ENCODE peak calls at places on chromosome 13, in five cellular contexts. One of them, this sample, is unnamed.

GRCh38 chr13:113995051-113995601 is 21.2 kb upstream of the C13orf46 start:
- DNase-seq in AG09309: no peak
- DNase-seq in heart right ventricle: no peak
- DNase-seq in T-helper 9 cell: no peak
- DNase-seq in astrocyte of the spinal cord: no peak
- DNase-seq in this sample: peak; percentile 61

GRCh38 chr13:35086667-35087066 is 144.6 kb downstream of the NBEA start:
- DNase-seq in AG09309: no peak
- DNase-seq in heart right ventricle: no peak
- DNase-seq in T-helper 9 cell: no peak
- DNase-seq in astrocyte of the spinal cord: peak; percentile 22
- DNase-seq in this sample: no peak

GRCh38 chr13:35780613-35781012 is 304.1 kb upstream of the MAB21L1 start:
- DNase-seq in AG09309: no peak
- DNase-seq in heart right ventricle: no peak
- DNase-seq in T-helper 9 cell: no peak
- DNase-seq in astrocyte of the spinal cord: no peak
- DNase-seq in this sample: no peak

GRCh38 chr13:45402641-45403040 is 15.5 kb downstream of the SLC25A30 start:
- DNase-seq in AG09309: no peak
- DNase-seq in heart right ventricle: peak; percentile 50
- DNase-seq in T-helper 9 cell: no peak
- DNase-seq in astrocyte of the spinal cord: no peak
- DNase-seq in this sample: no peak

GRCh38 chr13:25132021-25132420 is 36.1 kb downstream of the PABPC3 start:
- DNase-seq in AG09309: no peak
- DNase-seq in heart right ventricle: no peak
- DNase-seq in T-helper 9 cell: no peak
- DNase-seq in astrocyte of the spinal cord: no peak
- DNase-seq in this sample: no peak

GRCh38 chr13:109205315-109205714 is 575.9 kb downstream of the MYO16 start:
- DNase-seq in AG09309: no peak
- DNase-seq in heart right ventricle: no peak
- DNase-seq in T-helper 9 cell: no peak
- DNase-seq in astrocyte of the spinal cord: peak; percentile 23
- DNase-seq in this sample: no peak

GRCh38 chr13:46521921-46522691 is 30.9 kb upstream of the LRCH1 start:
- DNase-seq in AG09309: no peak
- DNase-seq in heart right ventricle: no peak
- DNase-seq in T-helper 9 cell: no peak
- DNase-seq in astrocyte of the spinal cord: no peak
- DNase-seq in this sample: no peak

GRCh38 chr13:99565478-99566124 is 64.3 kb downstream of the TM9SF2 start:
- DNase-seq in AG09309: no peak
- DNase-seq in heart right ventricle: no peak
- DNase-seq in T-helper 9 cell: no peak
- DNase-seq in astrocyte of the spinal cord: peak; percentile 22
- DNase-seq in this sample: no peak

GRCh38 chr13:51284339-51284738 is 55.2 kb upstream of the SERPINE3 start:
- DNase-seq in AG09309: no peak
- DNase-seq in heart right ventricle: no peak
- DNase-seq in T-helper 9 cell: no peak
- DNase-seq in astrocyte of the spinal cord: no peak
- DNase-seq in this sample: no peak

GRCh38 chr13:97308735-97309429 is 86.7 kb downstream of the MBNL2 start:
- DNase-seq in AG09309: no peak
- DNase-seq in heart right ventricle: no peak
- DNase-seq in T-helper 9 cell: no peak
- DNase-seq in astrocyte of the spinal cord: no peak
- DNase-seq in this sample: no peak

GRCh38 chr13:98476106-98476505 is 100.8 kb downstream of the STK24 start:
- DNase-seq in AG09309: no peak
- DNase-seq in heart right ventricle: no peak
- DNase-seq in T-helper 9 cell: peak; percentile 54
- DNase-seq in astrocyte of the spinal cord: peak; percentile 50
- DNase-seq in this sample: no peak

GRCh38 chr13:45446181-45446580 is 18.6 kb upstream of the COG3 start:
- DNase-seq in AG09309: peak; percentile 40
- DNase-seq in heart right ventricle: no peak
- DNase-seq in T-helper 9 cell: no peak
- DNase-seq in astrocyte of the spinal cord: peak; percentile 33
- DNase-seq in this sample: no peak

GRCh38 chr13:95926231-95926630 is 127.0 kb downstream of the UGGT2 start:
- DNase-seq in AG09309: no peak
- DNase-seq in heart right ventricle: no peak
- DNase-seq in T-helper 9 cell: no peak
- DNase-seq in astrocyte of the spinal cord: peak; percentile 18
- DNase-seq in this sample: no peak

GRCh38 chr13:90365130-90365529 is 982.4 kb upstream of the MIR17HG start:
- DNase-seq in AG09309: no peak
- DNase-seq in heart right ventricle: no peak
- DNase-seq in T-helper 9 cell: no peak
- DNase-seq in astrocyte of the spinal cord: peak; percentile 16
- DNase-seq in this sample: no peak

GRCh38 chr13:46389985-46390384 is 2.9 kb upstream of the RUBCNL start:
- DNase-seq in AG09309: no peak
- DNase-seq in heart right ventricle: no peak
- DNase-seq in T-helper 9 cell: no peak
- DNase-seq in astrocyte of the spinal cord: peak; percentile 26
- DNase-seq in this sample: no peak

GRCh38 chr13:70098669-70099068 is 9.0 kb upstream of the ATXN8OS start:
- DNase-seq in AG09309: no peak
- DNase-seq in heart right ventricle: no peak
- DNase-seq in T-helper 9 cell: no peak
- DNase-seq in astrocyte of the spinal cord: peak; percentile 23
- DNase-seq in this sample: no peak

GRCh38 chr13:99359493-99359892 is 52.3 kb upstream of the GPR183 start:
- DNase-seq in AG09309: no peak
- DNase-seq in heart right ventricle: no peak
- DNase-seq in T-helper 9 cell: no peak
- DNase-seq in astrocyte of the spinal cord: no peak
- DNase-seq in this sample: no peak

GRCh38 chr13:58908019-58908679 is 1255.6 kb downstream of the DIAPH3 start:
- DNase-seq in AG09309: no peak
- DNase-seq in heart right ventricle: no peak
- DNase-seq in T-helper 9 cell: no peak
- DNase-seq in astrocyte of the spinal cord: no peak
- DNase-seq in this sample: no peak

GRCh38 chr13:86660090-86660489 is 860.9 kb upstream of the SLITRK6 start:
- DNase-seq in AG09309: no peak
- DNase-seq in heart right ventricle: no peak
- DNase-seq in T-helper 9 cell: no peak
- DNase-seq in astrocyte of the spinal cord: no peak
- DNase-seq in this sample: no peak

GRCh38 chr13:50055454-50055853 is 40.2 kb downstream of the KCNRG start:
- DNase-seq in AG09309: no peak
- DNase-seq in heart right ventricle: no peak
- DNase-seq in T-helper 9 cell: no peak
- DNase-seq in astrocyte of the spinal cord: no peak
- DNase-seq in this sample: no peak

GRCh38 chr13:95728957-95729356 is 52.0 kb downstream of the DNAJC3 start:
- DNase-seq in AG09309: no peak
- DNase-seq in heart right ventricle: no peak
- DNase-seq in T-helper 9 cell: no peak
- DNase-seq in astrocyte of the spinal cord: no peak
- DNase-seq in this sample: no peak

GRCh38 chr13:113371061-113371460 is 7.1 kb upstream of the GRTP1 start:
- DNase-seq in AG09309: no peak
- DNase-seq in heart right ventricle: no peak
- DNase-seq in T-helper 9 cell: no peak
- DNase-seq in astrocyte of the spinal cord: no peak
- DNase-seq in this sample: no peak

This sample was measured in Right ventricle myocardium inferior.